ENCODE peak calls at places on chromosome 19, in four cellular contexts. One of them, this sample, is unnamed.

GRCh38 chr19:39131255-39131755 is 5.7 kb downstream of the PAK4 start:
- DNase-seq in A549: no peak
- DNase-seq in cardiac muscle cell: peak; percentile 31
- DNase-seq in PC-9: no peak
- DNase-seq in this sample: no peak

GRCh38 chr19:14536926-14537692 is 7.7 kb downstream of the TECR start:
- DNase-seq in cardiac muscle cell: peak; percentile 94
- DNase-seq in A549: peak; percentile 90
- DNase-seq in PC-9: peak; percentile 91
- DNase-seq in this sample: no peak

GRCh38 chr19:7618771-7619510 is 10.4 kb downstream of the XAB2 start:
- DNase-seq in PC-9: peak; percentile 97
- DNase-seq in A549: no peak
- DNase-seq in cardiac muscle cell: no peak
- DNase-seq in this sample: peak; percentile 85

GRCh38 chr19:5479958-5480357 is 24.7 kb downstream of the ZNRF4 start:
- DNase-seq in PC-9: no peak
- DNase-seq in cardiac muscle cell: no peak
- DNase-seq in A549: no peak
- DNase-seq in this sample: no peak

GRCh38 chr19:37896142-37896541 is 10.3 kb downstream of the WDR87 start:
- DNase-seq in cardiac muscle cell: no peak
- DNase-seq in PC-9: no peak
- DNase-seq in A549: no peak
- DNase-seq in this sample: no peak

GRCh38 chr19:23957660-23958281 is 43.1 kb downstream of the ZNF726 start:
- DNase-seq in A549: peak; percentile 11
- DNase-seq in PC-9: peak; percentile 48
- DNase-seq in cardiac muscle cell: no peak
- DNase-seq in this sample: no peak

GRCh38 chr19:42114412-42114811 is 17.8 kb downstream of the POU2F2 start:
- DNase-seq in PC-9: no peak
- DNase-seq in A549: no peak
- DNase-seq in cardiac muscle cell: no peak
- DNase-seq in this sample: no peak

GRCh38 chr19:41299755-41300089 is 10.2 kb upstream of the CCDC97 start:
- DNase-seq in A549: no peak
- DNase-seq in PC-9: no peak
- DNase-seq in cardiac muscle cell: peak; percentile 78
- DNase-seq in this sample: peak; percentile 64

GRCh38 chr19:10552596-10553053 is 8.9 kb downstream of the ATG4D start:
- DNase-seq in cardiac muscle cell: peak; percentile 26
- DNase-seq in PC-9: no peak
- DNase-seq in A549: peak; percentile 48
- DNase-seq in this sample: no peak

GRCh38 chr19:52570005-52570861 is at the start of gene ZNF701:
- DNase-seq in cardiac muscle cell: peak; percentile 96
- DNase-seq in A549: peak; percentile 28
- DNase-seq in PC-9: peak; percentile 98
- DNase-seq in this sample: peak; percentile 0

GRCh38 chr19:30703645-30704044 is 331.5 kb downstream of the ZNF536 start:
- DNase-seq in PC-9: no peak
- DNase-seq in cardiac muscle cell: no peak
- DNase-seq in A549: no peak
- DNase-seq in this sample: no peak

GRCh38 chr19:55189424-55189823 is 9.3 kb upstream of the SYT5 start:
- DNase-seq in cardiac muscle cell: peak; percentile 98
- DNase-seq in A549: peak; percentile 99
- DNase-seq in PC-9: peak; percentile 91
- DNase-seq in this sample: peak; percentile 80

GRCh38 chr19:15129856-15130580 is 22.8 kb downstream of the SYDE1 start:
- DNase-seq in A549: no peak
- DNase-seq in cardiac muscle cell: no peak
- DNase-seq in PC-9: peak; percentile 61
- DNase-seq in this sample: no peak

GRCh38 chr19:46413262-46414031 is at the start of gene CCDC8:
- DNase-seq in cardiac muscle cell: peak; percentile 99
- DNase-seq in A549: no peak
- DNase-seq in PC-9: peak; percentile 76
- DNase-seq in this sample: peak; percentile 81

GRCh38 chr19:4303778-4304508 is 455 bp upstream of the FSD1 start:
- DNase-seq in A549: no peak
- DNase-seq in PC-9: no peak
- DNase-seq in cardiac muscle cell: no peak
- DNase-seq in this sample: no peak

DNA sequence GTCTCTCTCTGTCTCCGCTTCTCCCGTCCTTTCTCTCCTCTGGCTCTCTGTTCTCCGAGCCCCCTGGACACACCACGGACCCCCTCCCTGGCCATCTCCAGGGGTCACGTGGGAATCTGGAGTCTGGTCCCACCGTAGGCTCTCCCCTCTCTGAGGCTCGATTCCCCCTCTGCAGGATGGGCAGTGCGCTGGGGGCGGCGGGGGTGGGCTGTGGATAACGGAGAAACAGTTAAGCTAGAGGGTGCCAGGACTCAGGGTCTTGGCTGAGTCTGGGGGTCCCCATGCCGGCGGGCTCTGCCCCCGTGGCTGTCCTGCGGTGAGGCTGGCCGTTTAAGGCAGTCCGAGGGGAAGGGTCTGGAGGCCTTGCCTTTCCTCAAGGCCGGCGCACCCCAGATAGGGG is 462 bp upstream of the MEIS3 start:
- DNase-seq in PC-9: no peak
- DNase-seq in cardiac muscle cell: no peak
- DNase-seq in A549: no peak
- DNase-seq in this sample: no peak
- H3K4me3 ChIP-seq in PC-9: no peak overlapping the region
- H3K4me3 ChIP-seq in cardiac muscle cell: no peak overlapping the region
- H3K4me3 ChIP-seq in A549: no peak overlapping the region
- H3K4me3 ChIP-seq in this sample: no peak overlapping the region

GRCh38 chr19:50724522-50725217 is 1.5 kb downstream of the CLEC11A start:
- DNase-seq in PC-9: no peak
- DNase-seq in cardiac muscle cell: peak; percentile 100
- DNase-seq in A549: peak; percentile 100
- DNase-seq in this sample: peak; percentile 81
- TF ChIP-seq CTCF in PC-9: no peak
- TF ChIP-seq CTCF in cardiac muscle cell: peak; percentile 88
- TF ChIP-seq CTCF in A549: peak; percentile 95
- TF ChIP-seq CTCF in this sample: peak; percentile 57

GRCh38 chr19:49854861-49855263 is 3.9 kb downstream of the PTOV1 start:
- DNase-seq in cardiac muscle cell: no peak
- DNase-seq in A549: no peak
- DNase-seq in PC-9: no peak
- DNase-seq in this sample: no peak

GRCh38 chr19:49853852-49854849 is 3.2 kb downstream of the PTOV1 start:
- DNase-seq in cardiac muscle cell: no peak
- DNase-seq in A549: no peak
- DNase-seq in PC-9: no peak
- DNase-seq in this sample: no peak

GRCh38 chr19:49851456-49852259 is 699 bp downstream of the PTOV1 start:
- DNase-seq in PC-9: no peak
- DNase-seq in A549: no peak
- DNase-seq in cardiac muscle cell: peak; percentile 22
- DNase-seq in this sample: no peak

GRCh38 chr19:49850487-49851342 is at the start of gene PTOV1:
- DNase-seq in cardiac muscle cell: peak; percentile 95
- DNase-seq in PC-9: peak; percentile 92
- DNase-seq in A549: peak; percentile 96
- DNase-seq in this sample: peak; percentile 55

GRCh38 chr19:49852631-49853126 is 1.7 kb downstream of the PTOV1 start:
- DNase-seq in cardiac muscle cell: no peak
- DNase-seq in PC-9: no peak
- DNase-seq in A549: no peak
- DNase-seq in this sample: no peak
- H3K4me3 ChIP-seq in cardiac muscle cell: peak overlapping the region; percentile 79
- H3K4me3 ChIP-seq in PC-9: peak overlapping the region; percentile 99
- H3K4me3 ChIP-seq in A549: peak overlapping the region; percentile 89
- H3K4me3 ChIP-seq in this sample: peak overlapping the region; percentile 87

GRCh38 chr19:53912653-53913052 is 3.6 kb downstream of the CACNG7 start:
- DNase-seq in cardiac muscle cell: no peak
- DNase-seq in A549: peak; percentile 56
- DNase-seq in PC-9: no peak
- DNase-seq in this sample: no peak
- TF ChIP-seq CTCF in cardiac muscle cell: peak; percentile 32
- TF ChIP-seq CTCF in A549: peak; percentile 24
- TF ChIP-seq CTCF in PC-9: peak; percentile 38
- TF ChIP-seq CTCF in this sample: peak; percentile 23

GRCh38 chr19:1776606-1777147 is 23.4 kb downstream of the ONECUT3 start:
- DNase-seq in A549: no peak
- DNase-seq in cardiac muscle cell: no peak
- DNase-seq in PC-9: no peak
- DNase-seq in this sample: no peak
- H3K4me3 ChIP-seq in A549: no peak overlapping the region
- H3K4me3 ChIP-seq in cardiac muscle cell: no peak overlapping the region
- H3K4me3 ChIP-seq in PC-9: no peak overlapping the region
- H3K4me3 ChIP-seq in this sample: no peak overlapping the region